ENCODE peak calls at places on chromosomes 5 and 9, in six cellular contexts. One of them, this sample, is unnamed.

GRCh38 chr9:21477466-21477865 is 4.6 kb downstream of the IFNE start:
- DNase-seq in trophoblast cell: no peak
- DNase-seq in H9: no peak
- DNase-seq in H1: no peak
- DNase-seq in neuronal stem cell: no peak
- DNase-seq in mesenchymal stem cell: no peak
- DNase-seq in this sample: no peak

GRCh38 chr5:30040483-30041116 is 1152.9 kb upstream of the CDH6 start:
- DNase-seq in H9: peak; percentile 68
- DNase-seq in neuronal stem cell: peak; percentile 74
- DNase-seq in H1: peak; percentile 67
- DNase-seq in trophoblast cell: no peak
- DNase-seq in mesenchymal stem cell: peak; percentile 61
- DNase-seq in this sample: peak; percentile 31

GRCh38 chr9:101372327-101373118 is 12.3 kb downstream of the BAAT start:
- DNase-seq in trophoblast cell: no peak
- DNase-seq in H9: no peak
- DNase-seq in mesenchymal stem cell: no peak
- DNase-seq in neuronal stem cell: no peak
- DNase-seq in H1: no peak
- DNase-seq in this sample: no peak

GRCh38 chr9:136617746-136618577 is 44.8 kb upstream of the EGFL7 start:
- DNase-seq in H9: no peak
- DNase-seq in H1: peak; percentile 46
- DNase-seq in neuronal stem cell: no peak
- DNase-seq in mesenchymal stem cell: no peak
- DNase-seq in trophoblast cell: no peak
- DNase-seq in this sample: no peak

GRCh38 chr9:79012561-79012960 is 559.2 kb upstream of the TLE4 start:
- DNase-seq in H1: no peak
- DNase-seq in neuronal stem cell: no peak
- DNase-seq in H9: no peak
- DNase-seq in mesenchymal stem cell: peak; percentile 41
- DNase-seq in trophoblast cell: no peak
- DNase-seq in this sample: peak; percentile 70

GRCh38 chr5:122192883-122193496 is 63.6 kb downstream of the ZNF474 start:
- DNase-seq in mesenchymal stem cell: peak; percentile 71
- DNase-seq in H9: no peak
- DNase-seq in neuronal stem cell: peak; percentile 48
- DNase-seq in trophoblast cell: peak; percentile 26
- DNase-seq in H1: no peak
- DNase-seq in this sample: peak; percentile 79

GRCh38 chr9:87556821-87557220 is 59.2 kb downstream of the DAPK1 start:
- DNase-seq in H1: peak; percentile 41
- DNase-seq in mesenchymal stem cell: no peak
- DNase-seq in neuronal stem cell: no peak
- DNase-seq in trophoblast cell: no peak
- DNase-seq in H9: no peak
- DNase-seq in this sample: no peak

GRCh38 chr5:40790947-40791593 is 7.1 kb downstream of the PRKAA1 start:
- DNase-seq in neuronal stem cell: no peak
- DNase-seq in trophoblast cell: no peak
- DNase-seq in H1: no peak
- DNase-seq in H9: no peak
- DNase-seq in mesenchymal stem cell: no peak
- DNase-seq in this sample: peak; percentile 41

GRCh38 chr5:157596449-157596848 is 20.9 kb upstream of the ADAM19 start:
- DNase-seq in H1: no peak
- DNase-seq in trophoblast cell: no peak
- DNase-seq in mesenchymal stem cell: no peak
- DNase-seq in H9: no peak
- DNase-seq in neuronal stem cell: no peak
- DNase-seq in this sample: no peak

GRCh38 chr9:113556877-113557593 is 93.5 kb downstream of the RGS3 start:
- DNase-seq in trophoblast cell: peak; percentile 70
- DNase-seq in H9: no peak
- DNase-seq in mesenchymal stem cell: peak; percentile 78
- DNase-seq in neuronal stem cell: no peak
- DNase-seq in H1: no peak
- DNase-seq in this sample: peak; percentile 71
- H4K91ac ChIP-seq in trophoblast cell: peak overlapping the region; percentile 36
- H4K91ac ChIP-seq in H9: no peak overlapping the region
- H4K91ac ChIP-seq in mesenchymal stem cell: peak overlapping the region; percentile 9
- H4K91ac ChIP-seq in neuronal stem cell: no peak overlapping the region
- H4K91ac ChIP-seq in H1: no peak overlapping the region
- H4K91ac ChIP-seq in this sample: peak overlapping the region; percentile 66

GRCh38 chr5:139878093-139878492 is 82.5 kb downstream of the PSD2 start:
- DNase-seq in neuronal stem cell: no peak
- DNase-seq in trophoblast cell: no peak
- DNase-seq in mesenchymal stem cell: no peak
- DNase-seq in H1: no peak
- DNase-seq in H9: no peak
- DNase-seq in this sample: no peak
- H4K91ac ChIP-seq in neuronal stem cell: no peak overlapping the region
- H4K91ac ChIP-seq in trophoblast cell: no peak overlapping the region
- H4K91ac ChIP-seq in mesenchymal stem cell: no peak overlapping the region
- H4K91ac ChIP-seq in H1: no peak overlapping the region
- H4K91ac ChIP-seq in H9: no peak overlapping the region
- H4K91ac ChIP-seq in this sample: no peak overlapping the region

GRCh38 chr9:116178481-116179211 is 25.1 kb downstream of the PAPPA start:
- DNase-seq in H9: no peak
- DNase-seq in neuronal stem cell: no peak
- DNase-seq in H1: no peak
- DNase-seq in trophoblast cell: no peak
- DNase-seq in mesenchymal stem cell: no peak
- DNase-seq in this sample: no peak

GRCh38 chr9:116175616-116176015 is 22.0 kb downstream of the PAPPA start:
- DNase-seq in H1: no peak
- DNase-seq in mesenchymal stem cell: peak; percentile 70
- DNase-seq in neuronal stem cell: no peak
- DNase-seq in trophoblast cell: no peak
- DNase-seq in H9: no peak
- DNase-seq in this sample: peak; percentile 47

DNA sequence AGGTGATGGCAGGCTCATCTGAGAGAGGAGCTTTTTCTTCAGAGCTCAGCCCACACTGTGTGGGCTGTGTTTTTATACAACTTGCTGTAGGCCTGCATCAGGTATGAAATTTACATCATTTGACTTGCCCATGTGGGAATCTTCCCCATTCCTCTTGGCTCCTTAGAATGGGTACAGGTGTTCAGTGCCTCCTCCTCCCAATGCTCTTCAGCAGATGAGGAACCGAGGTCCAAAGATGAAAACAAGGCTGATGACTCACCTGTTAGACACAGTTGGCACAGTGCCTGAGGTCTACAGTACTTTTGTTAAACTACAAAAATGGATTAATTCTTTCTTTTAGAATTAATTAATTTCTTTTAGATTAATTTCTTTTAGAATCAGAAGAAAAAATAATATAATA is 20.8 kb downstream of the PAPPA start:
- DNase-seq in H9: no peak
- DNase-seq in mesenchymal stem cell: no peak
- DNase-seq in trophoblast cell: no peak
- DNase-seq in neuronal stem cell: no peak
- DNase-seq in H1: no peak
- DNase-seq in this sample: peak; percentile 70
- H4K91ac ChIP-seq in H9: no peak overlapping the region
- H4K91ac ChIP-seq in mesenchymal stem cell: no peak overlapping the region
- H4K91ac ChIP-seq in trophoblast cell: no peak overlapping the region
- H4K91ac ChIP-seq in neuronal stem cell: no peak overlapping the region
- H4K91ac ChIP-seq in H1: no peak overlapping the region
- H4K91ac ChIP-seq in this sample: no peak overlapping the region

DNA sequence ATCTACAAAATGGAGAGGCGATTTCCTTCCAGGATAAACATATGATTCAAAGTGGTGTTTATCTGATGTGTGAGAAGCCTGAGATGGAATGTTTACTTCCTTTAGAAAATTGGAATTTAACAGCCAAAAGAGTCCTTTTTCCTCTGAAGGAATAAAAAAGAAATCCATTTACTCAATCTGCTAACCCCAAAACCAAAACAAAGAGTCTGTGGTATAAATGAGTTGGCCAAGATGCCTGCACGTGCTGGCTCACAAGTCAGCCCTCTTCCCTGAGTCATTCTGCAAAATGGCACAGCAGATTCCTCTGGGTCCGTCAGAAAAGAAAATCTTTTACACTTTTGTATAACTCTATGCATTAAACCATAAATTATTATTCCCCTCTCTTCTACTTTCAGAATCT is 60.8 kb downstream of the EBF1 start:
- DNase-seq in trophoblast cell: no peak
- DNase-seq in H1: no peak
- DNase-seq in neuronal stem cell: no peak
- DNase-seq in mesenchymal stem cell: peak; percentile 90
- DNase-seq in H9: no peak
- DNase-seq in this sample: peak; percentile 90
- H4K91ac ChIP-seq in trophoblast cell: no peak overlapping the region
- H4K91ac ChIP-seq in H1: no peak overlapping the region
- H4K91ac ChIP-seq in neuronal stem cell: no peak overlapping the region
- H4K91ac ChIP-seq in mesenchymal stem cell: no peak overlapping the region
- H4K91ac ChIP-seq in H9: no peak overlapping the region
- H4K91ac ChIP-seq in this sample: no peak overlapping the region

GRCh38 chr9:97753364-97753763 is 56.2 kb upstream of the XPA start:
- DNase-seq in mesenchymal stem cell: no peak
- DNase-seq in neuronal stem cell: no peak
- DNase-seq in trophoblast cell: no peak
- DNase-seq in H9: no peak
- DNase-seq in H1: no peak
- DNase-seq in this sample: no peak
- H4K91ac ChIP-seq in mesenchymal stem cell: no peak overlapping the region
- H4K91ac ChIP-seq in neuronal stem cell: no peak overlapping the region
- H4K91ac ChIP-seq in trophoblast cell: no peak overlapping the region
- H4K91ac ChIP-seq in H9: no peak overlapping the region
- H4K91ac ChIP-seq in H1: no peak overlapping the region
- H4K91ac ChIP-seq in this sample: no peak overlapping the region